ENCODE peak calls at places on chromosome 5, in nine cellular contexts. D is NCI-H345; A is GDM1; L is HEK293T; K is transverse colon; V is stimulated activated CD8-positive, alpha-beta memory T cell treated with anti-CD3 and anti-CD28 coated beads, Interleukin-7, amount 100 ng/mL, for 24 hours; P is activated naive CD8-positive, alpha-beta T cell treated with anti-CD3 and anti-CD28 coated beads, Interleukin-2, amount 50 U/mL, for 24 hours; I is mesothelial cell of epicardium; G is mucosa of gallbladder. J is an unnamed sample.

GRCh38 chr5:172692981-172693380 is 51.9 kb downstream of the NEURL1B start:
- DNase-seq in K (no peak), G (no peak), P (no peak), D (no peak), L (no peak), I (no peak), A (no peak), V (no peak), J (no peak)

GRCh38 chr5:137688248-137688840 is 47.5 kb downstream of the KLHL3 start:
- DNase-seq in D (no peak), V (no peak), L (no peak), K (no peak), I (no peak), G (no peak), A (no peak), P (no peak), J (no peak)

GRCh38 chr5:154309805-154310204 is 119.3 kb downstream of the GALNT10 start:
- DNase-seq in I (no peak), D (no peak), G (no peak), A (no peak), V (no peak), P (no peak), L (no peak), K (no peak), J (no peak)

GRCh38 chr5:44809956-44810276 is 1.2 kb downstream of the MRPS30 start:
- DNase-seq in D (no peak), I (no peak), K (no peak), G (no peak), L (no peak), A (no peak), V (no peak), P (no peak), J (no peak)

GRCh38 chr5:58188287-58188651 is 271.6 kb downstream of the PLK2 start:
- DNase-seq in P (no peak), A (no peak), K (no peak), D (no peak), I (no peak), G (peak; percentile 20), L (no peak), V (no peak), J (no peak)

GRCh38 chr5:146721073-146721830 is 157.3 kb downstream of the PPP2R2B start:
- DNase-seq in P (no peak), L (no peak), A (no peak), I (no peak), K (no peak), G (no peak), V (no peak), D (peak; percentile 21), J (no peak)

GRCh38 chr5:133839090-133839489 is 129.3 kb downstream of the C5orf15 start:
- DNase-seq in K (no peak), L (no peak), A (no peak), P (no peak), D (no peak), G (no peak), I (no peak), V (no peak), J (no peak)

GRCh38 chr5:53482717-53483638 is 2.5 kb downstream of the FST start:
- DNase-seq in A (no peak), I (no peak), V (no peak), D (no peak), P (peak; percentile 25), K (peak; percentile 24), G (peak; percentile 10), L (no peak), J (peak; percentile 47)

GRCh38 chr5:38443390-38443789 is 113.1 kb downstream of the LIFR start:
- DNase-seq in A (no peak), I (no peak), K (no peak), L (no peak), D (no peak), G (no peak), V (no peak), P (no peak), J (no peak)

GRCh38 chr5:37810311-37810710 is 29.5 kb downstream of the GDNF start:
- DNase-seq in G (no peak), D (no peak), P (no peak), A (no peak), I (no peak), K (no peak), L (no peak), V (no peak), J (no peak)

GRCh38 chr5:93653716-93654115 is 70.7 kb downstream of the NR2F1 start:
- DNase-seq in V (no peak), G (no peak), P (no peak), D (no peak), K (no peak), A (no peak), I (no peak), L (no peak), J (no peak)

GRCh38 chr5:104179057-104179456 is 616.5 kb upstream of the NUDT12 start:
- DNase-seq in A (peak; percentile 79), P (peak; percentile 12), D (no peak), I (no peak), G (peak; percentile 23), K (peak; percentile 34), L (peak; percentile 74), V (no peak), J (peak; percentile 72)

GRCh38 chr5:171318026-171318425 is 9.0 kb downstream of the TLX3 start:
- DNase-seq in D (no peak), P (no peak), V (no peak), K (no peak), I (no peak), L (no peak), G (no peak), A (no peak), J (no peak)

GRCh38 chr5:141821430-141821925 is 56.7 kb downstream of the PCDH1 start:
- DNase-seq in G (no peak), A (no peak), L (no peak), D (no peak), K (no peak), P (no peak), I (no peak), V (no peak), J (no peak)

GRCh38 chr5:53820802-53821171 is 260.3 kb downstream of the NDUFS4 start:
- DNase-seq in I (no peak), A (no peak), D (no peak), K (no peak), P (no peak), V (no peak), L (no peak), G (no peak), J (no peak)

GRCh38 chr5:154652746-154653417 is 102.3 kb upstream of the LARP1 start:
- DNase-seq in I (no peak), V (no peak), K (peak; percentile 23), G (no peak), A (no peak), L (no peak), P (no peak), D (no peak), J (no peak)

GRCh38 chr5:36796171-36796570 is 80.4 kb upstream of the NIPBL start:
- DNase-seq in P (no peak), A (no peak), K (no peak), D (no peak), V (no peak), I (no peak), L (no peak), G (no peak), J (no peak)

GRCh38 chr5:123429993-123430392 is 6.8 kb upstream of the CEP120 start:
- DNase-seq in P (no peak), V (no peak), K (no peak), G (no peak), I (no peak), A (no peak), D (no peak), L (no peak), J (peak; percentile 95)

GRCh38 chr5:147336871-147337270 is 102.0 kb downstream of the STK32A start:
- DNase-seq in K (no peak), I (no peak), G (no peak), P (no peak), V (no peak), A (no peak), D (no peak), L (no peak), J (no peak)

GRCh38 chr5:180096616-180097015 is 25.1 kb upstream of the RNF130 start:
- DNase-seq in A (no peak), I (no peak), V (no peak), L (no peak), K (no peak), G (no peak), D (no peak), P (no peak), J (no peak)

GRCh38 chr5:54758038-54758437 is 227.4 kb downstream of the ESM1 start:
- DNase-seq in G (peak; percentile 30), V (no peak), L (no peak), P (no peak), A (no peak), D (no peak), K (no peak), I (no peak), J (no peak)

GRCh38 chr5:151924564-151925395 is at the start of gene GLRA1:
- DNase-seq in D (no peak), G (peak; percentile 34), A (no peak), K (peak; percentile 11), V (no peak), I (peak; percentile 74), P (peak; percentile 63), L (peak; percentile 72), J (peak; percentile 0)

GRCh38 chr5:145680169-145680568 is 155.0 kb downstream of the PRELID2 start:
- DNase-seq in V (no peak), L (peak; percentile 27), D (no peak), G (no peak), K (no peak), A (no peak), I (no peak), P (no peak), J (no peak)

GRCh38 chr5:119355244-119355635 is 579 bp upstream of the TNFAIP8 start:
- DNase-seq in L (no peak), V (no peak), I (no peak), P (peak; percentile 47), D (no peak), K (no peak), G (no peak), A (no peak), J (no peak)

GRCh38 chr5:84628918-84629317 is 244.2 kb upstream of the EDIL3 start:
- DNase-seq in I (no peak), L (no peak), G (no peak), V (no peak), A (no peak), P (no peak), K (no peak), D (no peak), J (no peak)

GRCh38 chr5:84215521-84215920 is 169.2 kb downstream of the EDIL3 start:
- DNase-seq in V (no peak), G (no peak), L (no peak), I (no peak), K (no peak), A (no peak), P (no peak), D (no peak), J (no peak)

GRCh38 chr5:54644226-54644625 is 126.7 kb downstream of the SNX18 start:
- DNase-seq in D (no peak), I (no peak), A (no peak), V (no peak), P (no peak), G (no peak), L (no peak), K (no peak), J (no peak)

GRCh38 chr5:135047347-135047695 is 13.3 kb upstream of the PITX1 start:
- DNase-seq in L (no peak), I (no peak), P (no peak), G (no peak), K (no peak), D (no peak), V (no peak), A (no peak), J (no peak)

GRCh38 chr5:16066810-16067209 is 112.8 kb downstream of the MARCHF11 start:
- DNase-seq in D (no peak), A (no peak), I (no peak), V (no peak), P (no peak), K (no peak), G (no peak), L (no peak), J (no peak)